ENCODE peak calls at places on chromosomes 4 and X, in four cellular contexts. C is H1, K is mesendoderm, J is H9. Y is an unnamed sample.

GRCh38 chr4:9979101-9979815 is 42.0 kb downstream of the SLC2A9 start:
- DNase-seq in C (peak), J (peak), K (peak), Y (no peak)

GRCh38 chr4:54669831-54670230 is 12.1 kb downstream of the KIT start:
- DNase-seq in K (peak), C (no peak), J (peak), Y (no peak)

GRCh38 chr4:124435276-124435675 is 277.3 kb downstream of the ANKRD50 start:
- DNase-seq in J (no peak), C (no peak), K (no peak), Y (no peak)

GRCh38 chr4:110663738-110664444 is 41.0 kb upstream of the PITX2 start:
- DNase-seq in J (no peak), K (no peak), C (no peak), Y (peak)

GRCh38 chr4:8840006-8840793 is 31.4 kb downstream of the HMX1 start:
- DNase-seq in C (no peak), K (peak), J (peak), Y (no peak)

GRCh38 chrX:11100281-11101035 is 10.7 kb upstream of the HCCS start:
- DNase-seq in J (peak), K (peak), C (no peak), Y (peak)

GRCh38 chr4:48635310-48635709 is 144.8 kb downstream of the FRYL start:
- DNase-seq in K (peak), C (no peak), J (no peak), Y (peak)

GRCh38 chr4:113996599-113997177 is 17.2 kb upstream of the ARSJ start:
- DNase-seq in K (peak), C (peak), J (no peak), Y (peak)

GRCh38 chr4:83535945-83536648 is at the start of gene GPAT3:
- DNase-seq in J (peak), K (peak), C (no peak), Y (peak)

GRCh38 chr4:121827851-121828250 is 4.2 kb upstream of the CCNA2 start:
- DNase-seq in J (no peak), K (no peak), C (no peak), Y (peak)

GRCh38 chrX:8018916-8019315 is 91.7 kb upstream of the PNPLA4 start:
- DNase-seq in K (no peak), C (no peak), J (no peak), Y (no peak)

GRCh38 chrX:130413415-130413814 is 11.6 kb downstream of the RBMX2 start:
- DNase-seq in C (no peak), J (no peak), K (no peak), Y (no peak)

GRCh38 chrX:115428011-115428410 is 133.0 kb upstream of the PLS3 start:
- DNase-seq in K (no peak), J (no peak), C (no peak), Y (no peak)

GRCh38 chr4:33226133-33226532 is 2506.0 kb downstream of the PCDH7 start:
- DNase-seq in J (no peak), C (no peak), K (no peak), Y (no peak)
- H3K56ac ChIP-seq in J (no peak), C (no peak), K (no peak), Y (no peak)

GRCh38 chr4:79599691-79600090 is 191.7 kb upstream of the GK2 start:
- DNase-seq in K (no peak), J (no peak), C (no peak), Y (no peak)
- H3K56ac ChIP-seq in K (no peak), J (no peak), C (no peak), Y (no peak)

DNA sequence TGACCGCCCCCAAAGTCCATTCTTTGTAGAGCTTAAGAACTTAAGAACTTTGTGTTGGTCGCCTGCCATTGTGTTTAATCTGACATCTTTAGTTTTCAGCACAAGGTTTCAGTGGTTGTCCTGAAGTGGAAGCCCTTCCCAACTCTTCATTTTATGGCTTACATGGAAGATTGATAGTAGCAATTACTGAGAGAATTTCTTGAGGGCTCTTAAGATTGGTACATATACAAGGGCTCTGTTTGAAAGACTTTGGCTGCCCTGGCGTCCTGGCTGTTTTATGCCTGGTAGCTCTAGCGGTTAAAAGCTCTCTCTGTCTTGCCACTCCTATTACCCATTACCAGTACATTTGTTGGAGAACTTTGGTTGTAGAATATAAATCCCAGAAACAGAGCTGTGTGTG is 75.0 kb downstream of the KDM6A start:
- DNase-seq in C (no peak), K (no peak), J (no peak), Y (no peak)
- H3K56ac ChIP-seq in C (no peak), K (no peak), J (no peak), Y (no peak)

GRCh38 chr4:1238676-1239000 is 10.3 kb downstream of the CTBP1 start:
- DNase-seq in J (no peak), K (no peak), C (no peak), Y (no peak)
- H3K56ac ChIP-seq in J (no peak), K (no peak), C (no peak), Y (no peak)

GRCh38 chr4:13364178-13364577 is 120.0 kb downstream of the RAB28 start:
- DNase-seq in K (no peak), J (no peak), C (no peak), Y (no peak)
- H3K56ac ChIP-seq in K (no peak), J (no peak), C (no peak), Y (no peak)

GRCh38 chrX:38805294-38806053 is 4.2 kb downstream of the MID1IP1 start:
- DNase-seq in C (no peak), K (peak), J (peak), Y (peak)
- H3K56ac ChIP-seq in C (peak), K (peak), J (peak), Y (peak)

GRCh38 chr4:103024996-103025395 is 5.5 kb upstream of the SLC9B1 start:
- DNase-seq in K (no peak), C (no peak), J (no peak), Y (no peak)

GRCh38 chr4:103030791-103031190 is 11.3 kb upstream of the SLC9B1 start:
- DNase-seq in C (no peak), J (no peak), K (no peak), Y (no peak)

GRCh38 chr4:103021120-103021519 is 1.6 kb upstream of the SLC9B1 start:
- DNase-seq in C (no peak), K (no peak), J (no peak), Y (no peak)

GRCh38 chr4:103032575-103032974 is 13.1 kb upstream of the SLC9B1 start:
- DNase-seq in J (peak), C (peak), K (peak), Y (peak)

GRCh38 chr4:103026868-103027267 is 7.4 kb upstream of the SLC9B1 start:
- DNase-seq in J (no peak), K (no peak), C (no peak), Y (peak)
- H3K56ac ChIP-seq in J (no peak), K (no peak), C (no peak), Y (no peak)

GRCh38 chr4:58807843-58808605 is 1697.8 kb upstream of the IGFBP7 start:
- DNase-seq in J (no peak), C (no peak), K (no peak), Y (no peak)
- H3K56ac ChIP-seq in J (no peak), C (no peak), K (no peak), Y (no peak)

DNA sequence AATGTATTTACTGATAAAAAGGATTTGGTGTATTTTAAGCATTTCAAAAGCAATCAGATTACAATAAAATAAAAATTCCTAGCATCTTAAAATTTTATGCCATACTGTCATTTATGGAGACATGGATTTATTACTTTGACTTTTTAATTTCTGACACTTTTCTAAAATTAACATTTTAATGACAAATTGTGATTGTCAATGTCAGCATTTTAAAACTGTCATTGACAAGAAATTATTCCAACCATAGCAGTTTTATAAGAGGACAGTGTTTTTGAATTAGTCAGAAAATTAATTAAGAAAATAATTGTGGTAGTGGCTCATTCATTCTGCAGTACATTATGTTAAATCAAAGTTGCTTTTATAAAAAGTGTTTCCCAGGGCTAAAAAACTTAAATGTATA is 1954.4 kb downstream of the ARAP2 start:
- DNase-seq in K (no peak), J (no peak), C (no peak), Y (no peak)
- H3K56ac ChIP-seq in K (no peak), J (no peak), C (no peak), Y (no peak)

DNA sequence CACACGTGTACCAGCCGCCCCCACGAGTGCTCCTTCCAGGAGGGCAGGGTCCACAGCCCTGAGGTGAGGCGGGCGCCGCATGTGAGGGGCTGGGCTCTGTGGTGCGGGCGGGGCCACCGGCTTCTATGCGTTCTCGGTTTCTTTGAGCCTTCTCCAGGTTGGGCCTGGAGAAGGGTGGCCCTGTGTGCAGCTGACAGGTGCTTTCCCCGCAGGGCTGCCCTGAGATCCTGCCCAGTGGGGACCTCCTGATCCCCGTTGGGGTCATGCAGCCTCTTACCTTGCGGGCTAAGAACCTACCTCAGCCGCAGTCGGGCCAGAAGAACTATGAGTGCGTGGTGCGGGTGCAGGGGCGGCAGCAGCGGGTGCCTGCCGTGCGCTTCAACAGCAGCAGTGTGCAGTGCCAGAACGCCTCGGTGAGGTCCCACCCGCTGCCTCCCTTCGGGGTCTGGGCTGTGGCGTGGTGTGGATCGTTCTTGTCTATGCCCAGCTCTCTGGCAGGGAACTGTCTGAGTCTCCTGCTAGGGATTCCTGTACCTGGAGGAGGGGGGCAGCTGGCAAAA is 6.8 kb downstream of the PLXNA3 start:
- DNase-seq in J (no peak), C (no peak), K (no peak), Y (no peak)
- H3K56ac ChIP-seq in J (no peak), C (no peak), K (no peak), Y (no peak)

Y was measured in IMR-90.